ENCODE peak calls at places on chromosome 11, in seven cellular contexts. H is ovary, W is cardiac fibroblast, D is K562, J is tibial artery, C is HCT116, F is AG04450. V is an unnamed sample.

GRCh38 chr11:87897079-87897478 is 278.2 kb downstream of the RAB38 start:
- DNase-seq in H (no peak), W (no peak), D (no peak), J (no peak), C (no peak), F (no peak), V (no peak)

GRCh38 chr11:27291954-27292641 is 70.9 kb downstream of the CCDC34 start:
- DNase-seq in H (no peak), W (no peak), D (no peak), J (no peak), C (no peak), F (no peak), V (no peak)

GRCh38 chr11:75597636-75598035 is 35.6 kb downstream of the SERPINH1 start:
- DNase-seq in H (no peak), W (peak; percentile 43), D (peak; percentile 38), J (no peak), C (peak; percentile 36), F (no peak), V (peak; percentile 80)

GRCh38 chr11:108302121-108302785 is 79.4 kb downstream of the ATM start:
- DNase-seq in H (no peak), W (peak; percentile 53), D (no peak), J (no peak), C (no peak), F (no peak), V (no peak)

GRCh38 chr11:94241896-94242295 is 62.5 kb upstream of the IZUMO1R start:
- DNase-seq in H (no peak), W (no peak), D (no peak), J (no peak), C (no peak), F (no peak), V (no peak)

GRCh38 chr11:66912963-66913362 is 45.2 kb downstream of the PC start:
- DNase-seq in H (no peak), W (no peak), D (no peak), J (no peak), C (no peak), F (no peak), V (no peak)

GRCh38 chr11:10809373-10810199 is 860 bp upstream of the EIF4G2 start:
- DNase-seq in H (no peak), W (peak; percentile 84), D (peak; percentile 52), J (no peak), C (peak; percentile 19), F (peak; percentile 29), V (peak; percentile 66)

GRCh38 chr11:45503311-45503710 is 162.1 kb downstream of the CHST1 start:
- DNase-seq in H (no peak), W (no peak), D (no peak), J (no peak), C (no peak), F (no peak), V (no peak)

GRCh38 chr11:9250139-9250582 is 15.0 kb downstream of the DENND5A start:
- DNase-seq in H (no peak), W (peak; percentile 39), D (peak; percentile 21), J (no peak), C (no peak), F (no peak), V (no peak)
- H3K4me3 ChIP-seq in H (no peak overlapping the region), W (no peak overlapping the region), D (no peak overlapping the region), J (no peak overlapping the region), C (no peak overlapping the region), F (no peak overlapping the region), V (no peak overlapping the region)

GRCh38 chr11:89626366-89626765 is 83.7 kb upstream of the TRIM77 start:
- DNase-seq in H (no peak), W (no peak), D (no peak), J (no peak), C (no peak), F (no peak), V (no peak)

DNA sequence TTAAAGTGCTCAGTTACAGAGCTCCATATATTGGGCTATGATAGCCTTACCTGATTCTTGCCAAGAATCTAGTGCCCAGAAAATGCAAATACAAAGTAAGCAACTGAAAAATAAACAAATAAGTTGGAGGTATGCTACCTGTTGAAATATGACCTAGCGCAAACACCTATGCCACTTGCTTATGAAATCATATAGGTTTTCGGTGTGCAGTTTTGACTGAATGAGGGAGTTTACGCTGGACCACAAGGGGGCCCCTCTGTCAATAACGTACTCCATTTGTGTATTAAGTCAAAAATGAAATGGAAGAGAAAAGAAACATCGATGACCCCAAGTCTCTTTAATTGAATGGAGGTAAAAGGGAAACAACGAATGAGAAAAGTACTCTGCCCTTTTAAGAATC is 84.9 kb upstream of the TRIM77 start:
- DNase-seq in H (no peak), W (no peak), D (no peak), J (no peak), C (no peak), F (no peak), V (no peak)
- TF ChIP-seq CTCF in H (no peak), W (no peak), D (no peak), J (no peak), C (no peak), F (peak; percentile 21), V (peak; percentile 50)

GRCh38 chr11:71456831-71457230 is 3.8 kb downstream of the NADSYN1 start:
- DNase-seq in H (no peak), W (no peak), D (no peak), J (no peak), C (no peak), F (no peak), V (no peak)
- H3K4me3 ChIP-seq in H (no peak overlapping the region), W (no peak overlapping the region), D (no peak overlapping the region), J (no peak overlapping the region), C (no peak overlapping the region), F (no peak overlapping the region), V (no peak overlapping the region)

GRCh38 chr11:114168691-114169090 is 109.2 kb downstream of the ZBTB16 start:
- DNase-seq in H (no peak), W (no peak), D (no peak), J (no peak), C (no peak), F (no peak), V (no peak)

GRCh38 chr11:114169321-114169749 is 109.8 kb downstream of the ZBTB16 start:
- DNase-seq in H (no peak), W (peak; percentile 82), D (no peak), J (peak; percentile 66), C (no peak), F (no peak), V (no peak)

GRCh38 chr11:114167355-114168085 is 108.0 kb downstream of the ZBTB16 start:
- DNase-seq in H (no peak), W (no peak), D (no peak), J (peak; percentile 65), C (no peak), F (no peak), V (no peak)

GRCh38 chr11:114166897-114167323 is 107.4 kb downstream of the ZBTB16 start:
- DNase-seq in H (no peak), W (peak; percentile 95), D (no peak), J (peak; percentile 62), C (no peak), F (peak; percentile 20), V (no peak)

GRCh38 chr11:114168086-114168448 is 108.6 kb downstream of the ZBTB16 start:
- DNase-seq in H (no peak), W (no peak), D (no peak), J (peak; percentile 58), C (no peak), F (no peak), V (no peak)
- TF ChIP-seq CTCF in H (no peak), W (no peak), D (no peak), J (no peak), C (no peak), F (no peak), V (no peak)

GRCh38 chr11:16811136-16812020 is 72.9 kb downstream of the C11orf58 start:
- DNase-seq in H (no peak), W (no peak), D (no peak), J (peak; percentile 31), C (no peak), F (no peak), V (no peak)

GRCh38 chr11:16807306-16807705 is 68.9 kb downstream of the C11orf58 start:
- DNase-seq in H (no peak), W (no peak), D (no peak), J (peak; percentile 54), C (no peak), F (no peak), V (no peak)

GRCh38 chr11:16813141-16813540 is 74.7 kb downstream of the C11orf58 start:
- DNase-seq in H (no peak), W (no peak), D (no peak), J (peak; percentile 64), C (no peak), F (no peak), V (no peak)

GRCh38 chr11:16812274-16812673 is 73.8 kb downstream of the C11orf58 start:
- DNase-seq in H (no peak), W (no peak), D (no peak), J (peak; percentile 17), C (no peak), F (no peak), V (no peak)

GRCh38 chr11:16809901-16810668 is 71.6 kb downstream of the C11orf58 start:
- DNase-seq in H (no peak), W (peak; percentile 50), D (no peak), J (peak; percentile 74), C (no peak), F (no peak), V (no peak)
- H3K4me3 ChIP-seq in H (no peak overlapping the region), W (no peak overlapping the region), D (no peak overlapping the region), J (no peak overlapping the region), C (no peak overlapping the region), F (no peak overlapping the region), V (no peak overlapping the region)

GRCh38 chr11:1707751-1708150 is 10.8 kb downstream of the KRTAP5-6 start:
- DNase-seq in H (no peak), W (peak; percentile 35), D (no peak), J (no peak), C (no peak), F (no peak), V (no peak)

GRCh38 chr11:1705121-1706052 is 8.4 kb downstream of the KRTAP5-6 start:
- DNase-seq in H (no peak), W (no peak), D (no peak), J (no peak), C (no peak), F (no peak), V (no peak)

GRCh38 chr11:1708716-1709115 is 11.7 kb downstream of the KRTAP5-6 start:
- DNase-seq in H (no peak), W (no peak), D (no peak), J (peak; percentile 38), C (no peak), F (no peak), V (no peak)

GRCh38 chr11:1703146-1703545 is 6.2 kb downstream of the KRTAP5-6 start:
- DNase-seq in H (no peak), W (no peak), D (no peak), J (no peak), C (no peak), F (no peak), V (no peak)

GRCh38 chr11:1706634-1707400 is 9.8 kb downstream of the KRTAP5-6 start:
- DNase-seq in H (no peak), W (no peak), D (no peak), J (no peak), C (no peak), F (no peak), V (peak; percentile 20)
- TF ChIP-seq CTCF in H (no peak), W (peak; percentile 24), D (peak; percentile 49), J (no peak), C (peak; percentile 38), F (peak; percentile 8), V (no peak)

V was measured in Caco-2.